ENCODE peak calls at places on chromosomes 3 and 15, in six cellular contexts. I is fibroblast of lung, Q is hepatocyte, K is GM23338, D is MM.1S, P is GM23248. L is an unnamed sample.

GRCh38 chr3:125110016-125110875 is 54.4 kb upstream of the HEG1 start:
- DNase-seq in I (peak; percentile 98), Q (peak; percentile 19), K (no peak), D (no peak), P (peak; percentile 94), L (peak; percentile 88)

GRCh38 chr3:72210248-72210647 is 425.3 kb upstream of the PROK2 start:
- DNase-seq in I (no peak), Q (no peak), K (no peak), D (peak; percentile 20), P (no peak), L (no peak)

GRCh38 chr15:76341366-76342045 is 4.9 kb downstream of the ISL2 start:
- DNase-seq in I (no peak), Q (no peak), K (peak; percentile 42), D (no peak), P (no peak), L (no peak)

GRCh38 chr15:74399511-74400312 is 32.3 kb upstream of the CYP11A1 start:
- DNase-seq in I (peak; percentile 31), Q (no peak), K (no peak), D (no peak), P (peak; percentile 63), L (peak; percentile 59)

GRCh38 chr3:5314897-5315296 is 127.4 kb downstream of the EDEM1 start:
- DNase-seq in I (no peak), Q (no peak), K (no peak), D (no peak), P (no peak), L (peak; percentile 44)

GRCh38 chr3:126468028-126468891 is 7.4 kb downstream of the ZXDC start:
- DNase-seq in I (no peak), Q (peak; percentile 38), K (no peak), D (no peak), P (peak; percentile 46), L (no peak)

GRCh38 chr15:51121118-51121517 is 26.4 kb upstream of the TNFAIP8L3 start:
- DNase-seq in I (peak; percentile 88), Q (peak; percentile 36), K (no peak), D (no peak), P (peak; percentile 98), L (peak; percentile 96)

GRCh38 chr15:94924971-94925593 is 693.7 kb downstream of the MCTP2 start:
- DNase-seq in I (peak; percentile 33), Q (no peak), K (no peak), D (no peak), P (no peak), L (no peak)

GRCh38 chr3:101796076-101796475 is 17.1 kb downstream of the NXPE3 start:
- DNase-seq in I (no peak), Q (no peak), K (no peak), D (no peak), P (no peak), L (no peak)

GRCh38 chr3:111776844-111777483 is 82.1 kb upstream of the PHLDB2 start:
- DNase-seq in I (no peak), Q (no peak), K (no peak), D (no peak), P (no peak), L (no peak)

GRCh38 chr3:32817561-32818430 is at the start of gene TRIM71:
- DNase-seq in I (no peak), Q (peak; percentile 32), K (no peak), D (no peak), P (peak; percentile 22), L (peak; percentile 39)

GRCh38 chr3:110974902-110975301 is 96.7 kb upstream of the NECTIN3 start:
- DNase-seq in I (peak; percentile 20), Q (no peak), K (no peak), D (no peak), P (no peak), L (no peak)

GRCh38 chr15:89321521-89322410 is 12.9 kb downstream of the POLG start:
- DNase-seq in I (no peak), Q (no peak), K (peak; percentile 32), D (no peak), P (peak; percentile 27), L (no peak)

GRCh38 chr15:73156431-73157191 is 104.3 kb downstream of the NEO1 start:
- DNase-seq in I (no peak), Q (no peak), K (no peak), D (no peak), P (no peak), L (no peak)

GRCh38 chr3:148932976-148933375 is 58.4 kb upstream of the GYG1 start:
- DNase-seq in I (no peak), Q (no peak), K (no peak), D (no peak), P (no peak), L (no peak)

GRCh38 chr3:137097852-137098251 is 140.1 kb downstream of the IL20RB start:
- DNase-seq in I (no peak), Q (no peak), K (no peak), D (no peak), P (no peak), L (no peak)

GRCh38 chr3:133880886-133881455 is 14.7 kb downstream of the RAB6B start:
- DNase-seq in I (no peak), Q (no peak), K (no peak), D (no peak), P (no peak), L (no peak)

GRCh38 chr3:464255-464654 is 267.7 kb downstream of the CHL1 start:
- DNase-seq in I (no peak), Q (no peak), K (no peak), D (no peak), P (no peak), L (no peak)

GRCh38 chr3:462851-463250 is 266.3 kb downstream of the CHL1 start:
- DNase-seq in I (no peak), Q (no peak), K (no peak), D (no peak), P (no peak), L (no peak)

GRCh38 chr3:463793-464192 is 267.2 kb downstream of the CHL1 start:
- DNase-seq in I (no peak), Q (no peak), K (no peak), D (no peak), P (no peak), L (no peak)

GRCh38 chr3:473284-473800 is 276.8 kb downstream of the CHL1 start:
- DNase-seq in I (no peak), Q (no peak), K (no peak), D (no peak), P (no peak), L (no peak)

DNA sequence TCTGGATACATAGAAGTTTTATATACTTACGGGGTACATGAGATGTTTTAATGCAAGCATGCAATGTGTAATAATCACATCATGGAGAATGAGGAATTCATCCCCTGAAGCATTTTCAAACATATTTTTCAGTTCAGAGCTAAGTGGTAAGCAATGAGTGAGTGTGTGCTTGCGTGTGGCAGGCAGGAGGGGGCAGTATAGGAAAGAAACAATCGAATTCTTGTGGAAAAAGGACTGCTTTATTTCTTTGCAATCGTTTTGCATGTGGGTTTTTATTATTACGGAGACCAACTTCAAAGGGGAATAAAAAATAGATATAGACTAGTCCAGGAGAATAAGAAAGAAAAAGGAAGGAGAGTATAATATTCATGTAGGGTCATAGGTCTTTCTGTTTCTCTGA is 271.6 kb downstream of the CHL1 start:
- DNase-seq in I (peak; percentile 3), Q (peak; percentile 21), K (peak; percentile 61), D (no peak), P (peak; percentile 37), L (no peak)
- H3K4me2 ChIP-seq in I (no peak overlapping the region), Q (no peak overlapping the region), K (no peak overlapping the region), D (no peak overlapping the region), P (no peak overlapping the region), L (no peak overlapping the region)

DNA sequence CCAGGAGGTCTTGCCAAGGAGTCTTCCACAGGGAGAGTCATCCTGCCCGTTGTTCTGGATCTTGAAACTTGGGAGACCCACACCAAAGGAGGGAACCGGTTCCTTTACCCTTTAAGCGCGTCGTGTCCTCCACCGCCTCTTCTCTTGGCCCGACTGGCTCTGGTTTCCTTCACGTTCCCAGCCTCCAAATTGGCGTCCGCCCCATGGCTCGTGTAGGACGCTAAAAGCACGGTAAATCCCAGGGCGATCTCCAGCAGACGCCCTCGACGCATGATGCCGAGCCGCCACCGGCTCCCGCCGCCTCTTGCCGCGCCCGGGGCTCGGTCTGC is 1.0 kb downstream of the FBN1 start:
- DNase-seq in I (peak; percentile 56), Q (no peak), K (no peak), D (no peak), P (peak; percentile 65), L (no peak)
- TF ChIP-seq EZH2 in I (no peak), Q (no peak), K (no peak), D (no peak), P (no peak), L (no peak)

GRCh38 chr3:99248130-99248529 is 346.6 kb upstream of the DCBLD2 start:
- DNase-seq in I (no peak), Q (no peak), K (no peak), D (no peak), P (peak; percentile 43), L (peak; percentile 17)

GRCh38 chr3:99249627-99250026 is 348.1 kb upstream of the DCBLD2 start:
- DNase-seq in I (no peak), Q (no peak), K (no peak), D (no peak), P (peak; percentile 13), L (no peak)

GRCh38 chr3:99250821-99251355 is 349.4 kb upstream of the DCBLD2 start:
- DNase-seq in I (peak; percentile 79), Q (no peak), K (no peak), D (no peak), P (peak; percentile 24), L (peak; percentile 14)

GRCh38 chr3:99250272-99250671 is 348.8 kb upstream of the DCBLD2 start:
- DNase-seq in I (peak; percentile 54), Q (no peak), K (no peak), D (no peak), P (peak; percentile 77), L (peak; percentile 78)

DNA sequence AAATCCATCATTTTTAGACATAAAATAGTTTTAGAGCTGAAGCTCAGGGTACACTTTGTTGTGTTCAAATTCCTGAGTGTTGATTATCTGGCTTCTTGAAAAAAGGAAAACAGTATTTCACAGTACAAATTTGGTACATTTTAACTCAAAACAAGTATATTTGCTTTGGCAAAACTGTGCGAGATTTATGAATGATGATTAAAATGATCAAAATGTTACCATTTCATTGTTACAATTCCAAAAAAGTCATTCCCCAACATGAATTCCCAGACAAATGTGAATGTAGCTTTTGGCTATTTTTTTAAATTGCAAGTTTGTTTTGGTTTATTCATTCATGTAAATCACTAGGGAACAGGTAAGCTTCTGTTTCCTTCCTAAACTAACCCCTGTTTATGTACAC is 347.4 kb upstream of the DCBLD2 start:
- DNase-seq in I (peak; percentile 51), Q (no peak), K (no peak), D (no peak), P (peak; percentile 33), L (no peak)
- H3K4me2 ChIP-seq in I (no peak overlapping the region), Q (no peak overlapping the region), K (no peak overlapping the region), D (no peak overlapping the region), P (peak overlapping the region; percentile 32), L (no peak overlapping the region)

GRCh38 chr3:10194328-10195071 is 29.8 kb downstream of the IRAK2 start:
- DNase-seq in I (no peak), Q (no peak), K (no peak), D (no peak), P (peak; percentile 41), L (peak; percentile 92)

GRCh38 chr3:10193692-10194327 is 29.1 kb downstream of the IRAK2 start:
- DNase-seq in I (no peak), Q (no peak), K (no peak), D (no peak), P (no peak), L (no peak)

GRCh38 chr3:10189557-10190374 is 25.0 kb downstream of the IRAK2 start:
- DNase-seq in I (peak; percentile 43), Q (no peak), K (no peak), D (peak; percentile 82), P (peak; percentile 81), L (peak; percentile 98)

GRCh38 chr3:10195692-10196091 is 31.0 kb downstream of the IRAK2 start:
- DNase-seq in I (no peak), Q (no peak), K (no peak), D (no peak), P (no peak), L (no peak)

GRCh38 chr3:10192953-10193691 is 28.4 kb downstream of the IRAK2 start:
- DNase-seq in I (peak; percentile 81), Q (peak; percentile 39), K (peak; percentile 77), D (no peak), P (peak; percentile 98), L (peak; percentile 64)
- TF ChIP-seq EZH2 in I (no peak), Q (no peak), K (no peak), D (no peak), P (no peak), L (no peak)